ENCODE peak calls at places on chromosomes 2 and 18, in nine cellular contexts. One of them, this sample, is unnamed.

GRCh38 chr2:217932661-217933325 is 70.0 kb downstream of the TNS1 start:
- DNase-seq in activated CD4-positive, alpha-beta T cell treated with anti-CD3 and anti-CD28 coated beads, Interleukin-2, amount 50 U/mL, for 48 hours: no peak
- DNase-seq in activated naive CD8-positive, alpha-beta T cell treated with anti-CD3 and anti-CD28 coated beads, Interleukin-2, amount 50 U/mL, for 24 hours: no peak
- DNase-seq in KBM-7: no peak
- DNase-seq in RKO: no peak
- DNase-seq in LNCaP clone FGC: no peak
- DNase-seq in T follicular helper cell: no peak
- DNase-seq in AG04450: no peak
- DNase-seq in fibroblast of the aortic adventitia: peak
- DNase-seq in this sample: no peak

GRCh38 chr2:20615466-20616241 is 35.2 kb downstream of the HS1BP3 start:
- DNase-seq in activated CD4-positive, alpha-beta T cell treated with anti-CD3 and anti-CD28 coated beads, Interleukin-2, amount 50 U/mL, for 48 hours: no peak
- DNase-seq in activated naive CD8-positive, alpha-beta T cell treated with anti-CD3 and anti-CD28 coated beads, Interleukin-2, amount 50 U/mL, for 24 hours: no peak
- DNase-seq in KBM-7: no peak
- DNase-seq in RKO: no peak
- DNase-seq in LNCaP clone FGC: no peak
- DNase-seq in T follicular helper cell: no peak
- DNase-seq in AG04450: no peak
- DNase-seq in fibroblast of the aortic adventitia: no peak
- DNase-seq in this sample: no peak

GRCh38 chr2:217835931-217836881 is 166.6 kb downstream of the TNS1 start:
- DNase-seq in activated CD4-positive, alpha-beta T cell treated with anti-CD3 and anti-CD28 coated beads, Interleukin-2, amount 50 U/mL, for 48 hours: no peak
- DNase-seq in activated naive CD8-positive, alpha-beta T cell treated with anti-CD3 and anti-CD28 coated beads, Interleukin-2, amount 50 U/mL, for 24 hours: no peak
- DNase-seq in KBM-7: no peak
- DNase-seq in RKO: no peak
- DNase-seq in LNCaP clone FGC: no peak
- DNase-seq in T follicular helper cell: no peak
- DNase-seq in AG04450: peak
- DNase-seq in fibroblast of the aortic adventitia: peak
- DNase-seq in this sample: no peak

GRCh38 chr2:216056739-216057138 is 24.9 kb downstream of the PECR start:
- DNase-seq in activated CD4-positive, alpha-beta T cell treated with anti-CD3 and anti-CD28 coated beads, Interleukin-2, amount 50 U/mL, for 48 hours: no peak
- DNase-seq in activated naive CD8-positive, alpha-beta T cell treated with anti-CD3 and anti-CD28 coated beads, Interleukin-2, amount 50 U/mL, for 24 hours: no peak
- DNase-seq in KBM-7: no peak
- DNase-seq in RKO: no peak
- DNase-seq in LNCaP clone FGC: no peak
- DNase-seq in T follicular helper cell: no peak
- DNase-seq in AG04450: no peak
- DNase-seq in fibroblast of the aortic adventitia: no peak
- DNase-seq in this sample: no peak

GRCh38 chr2:239947361-239948045 is 77.6 kb downstream of the NDUFA10 start:
- DNase-seq in activated CD4-positive, alpha-beta T cell treated with anti-CD3 and anti-CD28 coated beads, Interleukin-2, amount 50 U/mL, for 48 hours: no peak
- DNase-seq in activated naive CD8-positive, alpha-beta T cell treated with anti-CD3 and anti-CD28 coated beads, Interleukin-2, amount 50 U/mL, for 24 hours: no peak
- DNase-seq in KBM-7: no peak
- DNase-seq in RKO: no peak
- DNase-seq in LNCaP clone FGC: no peak
- DNase-seq in T follicular helper cell: no peak
- DNase-seq in AG04450: no peak
- DNase-seq in fibroblast of the aortic adventitia: no peak
- DNase-seq in this sample: no peak

GRCh38 chr18:26429535-26429934 is 118.8 kb downstream of the KCTD1 start:
- DNase-seq in activated CD4-positive, alpha-beta T cell treated with anti-CD3 and anti-CD28 coated beads, Interleukin-2, amount 50 U/mL, for 48 hours: no peak
- DNase-seq in activated naive CD8-positive, alpha-beta T cell treated with anti-CD3 and anti-CD28 coated beads, Interleukin-2, amount 50 U/mL, for 24 hours: no peak
- DNase-seq in KBM-7: no peak
- DNase-seq in RKO: peak
- DNase-seq in LNCaP clone FGC: no peak
- DNase-seq in T follicular helper cell: no peak
- DNase-seq in AG04450: peak
- DNase-seq in fibroblast of the aortic adventitia: peak
- DNase-seq in this sample: peak

GRCh38 chr2:212299943-212300342 is 238.7 kb downstream of the ERBB4 start:
- DNase-seq in activated CD4-positive, alpha-beta T cell treated with anti-CD3 and anti-CD28 coated beads, Interleukin-2, amount 50 U/mL, for 48 hours: no peak
- DNase-seq in activated naive CD8-positive, alpha-beta T cell treated with anti-CD3 and anti-CD28 coated beads, Interleukin-2, amount 50 U/mL, for 24 hours: no peak
- DNase-seq in KBM-7: no peak
- DNase-seq in RKO: no peak
- DNase-seq in LNCaP clone FGC: no peak
- DNase-seq in T follicular helper cell: no peak
- DNase-seq in AG04450: no peak
- DNase-seq in fibroblast of the aortic adventitia: no peak
- DNase-seq in this sample: no peak

GRCh38 chr2:46538393-46538792 is 59.0 kb downstream of the TMEM247 start:
- DNase-seq in activated CD4-positive, alpha-beta T cell treated with anti-CD3 and anti-CD28 coated beads, Interleukin-2, amount 50 U/mL, for 48 hours: no peak
- DNase-seq in activated naive CD8-positive, alpha-beta T cell treated with anti-CD3 and anti-CD28 coated beads, Interleukin-2, amount 50 U/mL, for 24 hours: no peak
- DNase-seq in KBM-7: peak
- DNase-seq in RKO: no peak
- DNase-seq in LNCaP clone FGC: no peak
- DNase-seq in T follicular helper cell: no peak
- DNase-seq in AG04450: no peak
- DNase-seq in fibroblast of the aortic adventitia: peak
- DNase-seq in this sample: no peak

GRCh38 chr2:128834203-128834602 is 515.5 kb upstream of the HS6ST1 start:
- DNase-seq in activated CD4-positive, alpha-beta T cell treated with anti-CD3 and anti-CD28 coated beads, Interleukin-2, amount 50 U/mL, for 48 hours: no peak
- DNase-seq in activated naive CD8-positive, alpha-beta T cell treated with anti-CD3 and anti-CD28 coated beads, Interleukin-2, amount 50 U/mL, for 24 hours: no peak
- DNase-seq in KBM-7: no peak
- DNase-seq in RKO: no peak
- DNase-seq in LNCaP clone FGC: no peak
- DNase-seq in T follicular helper cell: no peak
- DNase-seq in AG04450: no peak
- DNase-seq in fibroblast of the aortic adventitia: no peak
- DNase-seq in this sample: no peak

GRCh38 chr2:199261221-199261620 is 196.5 kb downstream of the SATB2 start:
- DNase-seq in activated CD4-positive, alpha-beta T cell treated with anti-CD3 and anti-CD28 coated beads, Interleukin-2, amount 50 U/mL, for 48 hours: no peak
- DNase-seq in activated naive CD8-positive, alpha-beta T cell treated with anti-CD3 and anti-CD28 coated beads, Interleukin-2, amount 50 U/mL, for 24 hours: no peak
- DNase-seq in KBM-7: no peak
- DNase-seq in RKO: peak
- DNase-seq in LNCaP clone FGC: no peak
- DNase-seq in T follicular helper cell: no peak
- DNase-seq in AG04450: peak
- DNase-seq in fibroblast of the aortic adventitia: peak
- DNase-seq in this sample: peak

This sample was measured in RWPE1.